ENCODE peak calls at places on chromosomes 13 and 19, in seven cellular contexts. M, S, F, P, U, C and E are unnamed samples.

GRCh38 chr13:113941571-113942191 is 32.2 kb downstream of the C13orf46 start:
- DNase-seq in U (no peak), S (no peak), M (no peak), F (no peak), P (no peak), C (no peak), E (no peak)

GRCh38 chr13:113486698-113487097 is 3.8 kb downstream of the DCUN1D2 start:
- DNase-seq in F (no peak), M (no peak), S (no peak), U (no peak), P (no peak), C (no peak), E (no peak)

GRCh38 chr19:50266896-50267295 is 62.3 kb downstream of the KCNC3 start:
- DNase-seq in M (no peak), F (no peak), S (peak; percentile 30), C (no peak), U (no peak), P (no peak), E (no peak)

GRCh38 chr19:15911599-15912237 is 13.8 kb upstream of the CYP4F2 start:
- DNase-seq in F (no peak), C (no peak), S (peak; percentile 17), M (no peak), P (no peak), U (peak; percentile 44), E (peak; percentile 35)

GRCh38 chr13:66992183-66992582 is 238.0 kb downstream of the PCDH9 start:
- DNase-seq in P (no peak), M (no peak), F (no peak), S (no peak), U (no peak), C (no peak), E (no peak)

GRCh38 chr13:81602236-81602635 is 1261.3 kb upstream of the SPRY2 start:
- DNase-seq in F (peak; percentile 18), S (no peak), P (no peak), C (no peak), M (no peak), U (no peak), E (no peak)

GRCh38 chr19:40705362-40705651 is 11.4 kb downstream of the COQ8B start:
- DNase-seq in U (no peak), M (no peak), P (no peak), C (no peak), S (no peak), F (no peak), E (no peak)

GRCh38 chr13:49060698-49061387 is 85.1 kb downstream of the FNDC3A start:
- DNase-seq in U (no peak), P (no peak), S (no peak), F (no peak), M (no peak), C (no peak), E (no peak)

GRCh38 chr13:110278859-110279258 is 28.1 kb downstream of the COL4A1 start:
- DNase-seq in C (no peak), F (no peak), U (peak; percentile 72), S (no peak), P (no peak), M (no peak), E (no peak)

GRCh38 chr13:85709072-85709471 is 90.1 kb downstream of the SLITRK6 start:
- DNase-seq in P (no peak), U (no peak), S (no peak), M (no peak), C (no peak), F (no peak), E (no peak)

GRCh38 chr19:708154-709141 is at the start of gene PALM:
- DNase-seq in F (no peak), U (no peak), P (peak; percentile 39), S (peak; percentile 29), C (no peak), M (no peak), E (peak; percentile 26)

GRCh38 chr19:912181-913079 is 589 bp downstream of the R3HDM4 start:
- DNase-seq in S (no peak), M (no peak), C (no peak), P (no peak), F (no peak), U (no peak), E (no peak)

GRCh38 chr13:28489536-28489935 is 5.4 kb downstream of the FLT1 start:
- DNase-seq in C (no peak), F (no peak), M (no peak), S (no peak), U (no peak), P (no peak), E (no peak)

GRCh38 chr13:51557875-51558604 is 26.2 kb upstream of the WDFY2 start:
- DNase-seq in C (no peak), P (no peak), U (no peak), M (no peak), F (no peak), S (no peak), E (no peak)

GRCh38 chr13:73672492-73672891 is 461.7 kb downstream of the KLF12 start:
- DNase-seq in U (no peak), F (no peak), S (no peak), C (no peak), P (peak; percentile 2), M (no peak), E (no peak)

GRCh38 chr19:42199440-42200115 is 17.9 kb downstream of the DEDD2 start:
- DNase-seq in M (no peak), F (no peak), C (peak; percentile 88), U (no peak), P (no peak), S (peak; percentile 34), E (peak; percentile 43)

GRCh38 chr13:93172109-93172508 is 54.5 kb upstream of the GPC6 start:
- DNase-seq in C (no peak), S (no peak), M (no peak), F (no peak), U (no peak), P (peak; percentile 9), E (no peak)

GRCh38 chr13:28340272-28340793 is 154.6 kb downstream of the FLT1 start:
- DNase-seq in C (no peak), U (no peak), P (no peak), S (no peak), F (peak; percentile 28), M (no peak), E (no peak)

GRCh38 chr13:24071423-24072075 is 89.0 kb upstream of the SPATA13 start:
- DNase-seq in F (peak; percentile 30), C (no peak), M (no peak), P (no peak), S (no peak), U (no peak), E (no peak)

GRCh38 chr13:79481685-79482052 is 714 bp downstream of the NDFIP2 start:
- DNase-seq in S (peak; percentile 28), P (no peak), C (no peak), U (no peak), F (no peak), M (no peak), E (peak; percentile 17)

GRCh38 chr13:79483302-79483701 is 2.3 kb downstream of the NDFIP2 start:
- DNase-seq in F (no peak), S (no peak), P (no peak), C (no peak), U (no peak), M (no peak), E (no peak)

GRCh38 chr13:79480954-79481684 is at the start of gene NDFIP2:
- DNase-seq in M (peak; percentile 78), U (peak; percentile 90), C (peak; percentile 33), F (no peak), S (peak; percentile 89), P (peak; percentile 76), E (peak; percentile 85)

GRCh38 chr13:79485014-79485441 is 4.1 kb downstream of the NDFIP2 start:
- DNase-seq in F (no peak), C (no peak), S (peak; percentile 59), U (no peak), P (peak; percentile 70), M (no peak), E (peak; percentile 59)

DNA sequence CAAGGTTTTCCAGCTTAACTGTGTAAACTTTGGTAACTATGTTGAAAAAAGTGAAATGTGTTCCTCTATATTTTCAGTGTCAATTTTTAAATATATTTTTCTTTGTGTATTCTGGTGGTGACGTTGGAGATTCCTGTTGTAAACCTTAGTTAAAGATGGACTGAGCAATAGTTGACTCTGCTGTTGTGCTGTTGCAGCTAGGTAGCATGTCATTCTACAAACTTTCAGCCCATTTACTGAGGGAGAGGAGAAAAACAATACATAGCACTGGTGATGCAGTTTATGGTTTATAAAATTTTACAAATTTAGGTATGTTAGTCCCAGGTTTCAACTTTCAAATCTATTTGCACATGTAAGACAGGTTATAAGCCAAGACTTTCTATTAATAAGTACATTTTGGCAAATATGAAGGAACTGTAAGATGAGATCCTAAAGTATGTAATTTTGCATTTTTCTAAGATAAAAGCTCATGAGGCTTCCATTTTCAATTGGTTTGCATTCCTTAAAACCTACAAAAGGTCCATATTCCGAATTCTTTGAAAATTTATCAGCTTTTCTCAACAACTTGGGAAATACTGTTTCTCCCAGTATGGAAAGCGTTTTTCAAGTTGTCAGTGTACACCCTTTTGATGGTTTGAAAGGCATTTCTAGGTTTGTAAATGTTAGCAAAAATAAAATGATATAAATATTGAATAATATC is 1.5 kb downstream of the NDFIP2 start:
- DNase-seq in S (no peak), U (no peak), F (no peak), P (no peak), M (no peak), C (no peak), E (no peak)
- H3K4me3 ChIP-seq in S (peak overlapping the region; percentile 82), U (peak overlapping the region; percentile 90), F (peak overlapping the region; percentile 98), P (peak overlapping the region; percentile 72), M (peak overlapping the region; percentile 82), C (no peak overlapping the region), E (peak overlapping the region; percentile 89)

GRCh38 chr13:61898207-61898606 is 482.6 kb upstream of the PCDH20 start:
- DNase-seq in F (no peak), S (no peak), M (no peak), U (no peak), P (no peak), C (no peak), E (no peak)
- TF ChIP-seq POLR2AphosphoS5 in F (no peak), S (no peak), M (no peak), U (no peak), P (no peak), C (no peak), E (no peak)

GRCh38 chr13:94987869-94988268 is 275.5 kb upstream of the SOX21 start:
- DNase-seq in M (no peak), P (no peak), F (no peak), U (no peak), C (no peak), S (no peak), E (no peak)
- H3K4me3 ChIP-seq in M (no peak overlapping the region), P (no peak overlapping the region), F (no peak overlapping the region), U (no peak overlapping the region), C (no peak overlapping the region), S (no peak overlapping the region), E (no peak overlapping the region)

DNA sequence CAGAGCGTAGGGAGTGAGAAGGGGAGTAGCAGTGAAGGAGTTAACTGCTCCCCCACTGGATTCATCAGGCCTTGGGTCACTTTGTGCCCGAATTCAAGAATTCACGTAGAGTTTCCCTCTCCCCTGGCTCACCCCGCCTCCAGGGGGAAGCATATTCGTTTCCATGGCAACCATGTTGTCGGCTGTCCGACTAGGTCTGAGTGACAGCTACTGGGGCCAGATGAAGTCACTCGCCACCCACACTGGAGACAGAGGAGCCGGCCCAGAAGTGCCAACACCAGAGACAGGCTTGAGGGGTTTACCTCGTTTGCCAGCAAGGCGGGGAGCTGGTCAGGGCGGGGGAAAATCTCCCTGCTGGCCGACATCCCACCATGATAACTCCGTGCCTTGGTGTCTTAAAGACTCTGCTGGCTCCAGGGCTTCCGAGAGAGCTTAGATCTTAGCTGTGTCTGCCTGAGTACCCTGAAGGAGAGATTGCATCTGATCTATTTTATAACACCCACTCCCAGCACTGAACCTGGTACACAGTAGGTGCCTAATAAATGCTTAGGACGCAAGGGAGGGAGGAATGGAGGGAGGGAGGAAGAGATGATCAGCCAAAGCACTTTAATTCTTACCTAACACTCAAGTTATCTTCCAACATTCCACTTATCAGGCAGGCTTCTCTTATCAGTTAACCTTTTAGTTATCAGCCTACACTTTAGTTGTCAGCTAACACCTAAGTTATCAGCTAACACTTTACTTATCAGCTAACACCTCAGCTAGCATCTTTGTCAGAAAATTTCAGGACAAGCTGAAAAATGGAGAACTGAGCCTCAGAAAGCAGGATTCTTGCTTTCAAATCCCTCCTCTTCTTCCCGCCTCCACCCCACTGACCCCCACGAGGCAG is 57.2 kb upstream of the ZNRF4 start:
- DNase-seq in C (no peak), S (no peak), U (no peak), P (peak; percentile 16), M (no peak), F (no peak), E (no peak)
- TF ChIP-seq POLR2AphosphoS5 in C (no peak), S (no peak), U (no peak), P (no peak), M (no peak), F (no peak), E (no peak)